ENCODE peak calls at places on chromosomes 13 and 19, in five cellular contexts. One of them, this sample, is unnamed. For H3K4me1, the result is how much of the 10 kb centered on the place peaks cover.

GRCh38 chr19:27776020-27776419 is 1436.9 kb downstream of the UQCRFS1 start:
- DNase-seq in psoas muscle: no peak
- DNase-seq in heart right ventricle: no peak
- DNase-seq in cardiac muscle cell: no peak
- DNase-seq in GM23338: peak
- DNase-seq in this sample: no peak

GRCh38 chr19:30236006-30236405 is 136.2 kb upstream of the ZNF536 start:
- DNase-seq in psoas muscle: no peak
- DNase-seq in heart right ventricle: no peak
- DNase-seq in cardiac muscle cell: peak
- DNase-seq in GM23338: peak
- DNase-seq in this sample: no peak

GRCh38 chr19:46631481-46631880 is 4.5 kb downstream of the GNG8 start:
- DNase-seq in psoas muscle: peak
- DNase-seq in heart right ventricle: peak
- DNase-seq in cardiac muscle cell: no peak
- DNase-seq in GM23338: peak
- DNase-seq in this sample: peak

GRCh38 chr19:48950159-48950558 is 4.5 kb upstream of the BAX start:
- DNase-seq in psoas muscle: no peak
- DNase-seq in heart right ventricle: no peak
- DNase-seq in cardiac muscle cell: no peak
- DNase-seq in GM23338: no peak
- DNase-seq in this sample: no peak

GRCh38 chr19:53977429-53977990 is 13.9 kb upstream of the CACNG6 start:
- DNase-seq in psoas muscle: peak
- DNase-seq in heart right ventricle: peak
- DNase-seq in cardiac muscle cell: peak
- DNase-seq in GM23338: peak
- DNase-seq in this sample: peak

GRCh38 chr19:11587302-11587972 is 9.8 kb upstream of the ZNF627 start:
- DNase-seq in psoas muscle: peak
- DNase-seq in heart right ventricle: peak
- DNase-seq in cardiac muscle cell: peak
- DNase-seq in GM23338: peak
- DNase-seq in this sample: peak

GRCh38 chr13:107685876-107686275 is 529.5 kb downstream of the LIG4 start:
- DNase-seq in psoas muscle: no peak
- DNase-seq in heart right ventricle: no peak
- DNase-seq in cardiac muscle cell: no peak
- DNase-seq in GM23338: no peak
- DNase-seq in this sample: no peak

GRCh38 chr13:35144496-35144895 is 202.4 kb downstream of the NBEA start:
- DNase-seq in psoas muscle: no peak
- DNase-seq in heart right ventricle: no peak
- DNase-seq in cardiac muscle cell: no peak
- DNase-seq in GM23338: no peak
- DNase-seq in this sample: no peak

GRCh38 chr19:40245506-40246128 is 19.1 kb upstream of the CCNP start:
- DNase-seq in psoas muscle: no peak
- DNase-seq in heart right ventricle: no peak
- DNase-seq in cardiac muscle cell: no peak
- DNase-seq in GM23338: no peak
- DNase-seq in this sample: no peak

GRCh38 chr19:30062331-30063183 is 120.5 kb downstream of the URI1 start:
- DNase-seq in psoas muscle: no peak
- DNase-seq in heart right ventricle: no peak
- DNase-seq in cardiac muscle cell: no peak
- DNase-seq in GM23338: no peak
- DNase-seq in this sample: no peak

GRCh38 chr13:86185107-86185506 is 385.9 kb upstream of the SLITRK6 start:
- DNase-seq in psoas muscle: no peak
- DNase-seq in heart right ventricle: no peak
- DNase-seq in cardiac muscle cell: no peak
- DNase-seq in GM23338: no peak
- DNase-seq in this sample: no peak

GRCh38 chr13:79126706-79127105 is 279.3 kb downstream of the RBM26 start:
- DNase-seq in psoas muscle: no peak
- DNase-seq in heart right ventricle: no peak
- DNase-seq in cardiac muscle cell: no peak
- DNase-seq in GM23338: no peak
- DNase-seq in this sample: no peak

GRCh38 chr19:35079826-35080225 is 35.8 kb upstream of the FXYD3 start:
- DNase-seq in psoas muscle: no peak
- DNase-seq in heart right ventricle: no peak
- DNase-seq in cardiac muscle cell: no peak
- DNase-seq in GM23338: no peak
- DNase-seq in this sample: no peak

GRCh38 chr13:112638157-112638750 is 50.3 kb upstream of the TUBGCP3 start:
- DNase-seq in psoas muscle: no peak
- DNase-seq in heart right ventricle: no peak
- DNase-seq in cardiac muscle cell: no peak
- DNase-seq in GM23338: no peak
- DNase-seq in this sample: peak

GRCh38 chr19:5679289-5680082 is 830 bp downstream of the MICOS13 start:
- DNase-seq in psoas muscle: no peak
- DNase-seq in heart right ventricle: peak
- DNase-seq in cardiac muscle cell: no peak
- DNase-seq in GM23338: no peak
- DNase-seq in this sample: no peak

GRCh38 chr19:47035127-47035494 is 13.3 kb downstream of the TMEM160 start:
- DNase-seq in psoas muscle: no peak
- DNase-seq in heart right ventricle: no peak
- DNase-seq in cardiac muscle cell: no peak
- DNase-seq in GM23338: peak
- DNase-seq in this sample: no peak

GRCh38 chr19:51824603-51825002 is 29.6 kb downstream of the FPR3 start:
- DNase-seq in psoas muscle: no peak
- DNase-seq in heart right ventricle: no peak
- DNase-seq in cardiac muscle cell: no peak
- DNase-seq in GM23338: no peak
- DNase-seq in this sample: no peak

GRCh38 chr19:11581740-11582139 is 4.3 kb upstream of the ACP5 start:
- DNase-seq in psoas muscle: no peak
- DNase-seq in heart right ventricle: no peak
- DNase-seq in cardiac muscle cell: no peak
- DNase-seq in GM23338: no peak
- DNase-seq in this sample: no peak

GRCh38 chr19:46975918-46976782 is 43.5 kb upstream of the NPAS1 start:
- DNase-seq in psoas muscle: peak
- DNase-seq in heart right ventricle: peak
- DNase-seq in cardiac muscle cell: peak
- DNase-seq in GM23338: peak
- DNase-seq in this sample: peak

GRCh38 chr19:41785653-41786052 is 10.7 kb upstream of the CEACAM3 start:
- DNase-seq in psoas muscle: no peak
- DNase-seq in heart right ventricle: peak
- DNase-seq in cardiac muscle cell: peak
- DNase-seq in GM23338: peak
- DNase-seq in this sample: peak

GRCh38 chr13:99725644-99726043 is 224.4 kb downstream of the TM9SF2 start:
- DNase-seq in psoas muscle: no peak
- DNase-seq in heart right ventricle: no peak
- DNase-seq in cardiac muscle cell: no peak
- DNase-seq in GM23338: no peak
- DNase-seq in this sample: no peak
- TF ChIP-seq CTCF in psoas muscle: no peak
- TF ChIP-seq CTCF in heart right ventricle: no peak
- TF ChIP-seq CTCF in cardiac muscle cell: no peak
- TF ChIP-seq CTCF in GM23338: no peak
- TF ChIP-seq CTCF in this sample: no peak

GRCh38 chr19:2449019-2449418 is 7.7 kb downstream of the LMNB2 start:
- DNase-seq in psoas muscle: no peak
- DNase-seq in heart right ventricle: no peak
- DNase-seq in cardiac muscle cell: no peak
- DNase-seq in GM23338: no peak
- DNase-seq in this sample: no peak
- H3K4me1 ChIP-seq in psoas muscle: under half
- H3K4me1 ChIP-seq in heart right ventricle: under half
- H3K4me1 ChIP-seq in cardiac muscle cell: under half
- H3K4me1 ChIP-seq in GM23338: under half
- H3K4me1 ChIP-seq in this sample: under half

GRCh38 chr19:33802001-33802400 is 5.3 kb downstream of the KCTD15 start:
- DNase-seq in psoas muscle: no peak
- DNase-seq in heart right ventricle: no peak
- DNase-seq in cardiac muscle cell: no peak
- DNase-seq in GM23338: no peak
- DNase-seq in this sample: no peak
- H3K27ac ChIP-seq in psoas muscle: no peak
- H3K27ac ChIP-seq in heart right ventricle: no peak
- H3K27ac ChIP-seq in cardiac muscle cell: no peak
- H3K27ac ChIP-seq in GM23338: no peak
- H3K27ac ChIP-seq in this sample: no peak

GRCh38 chr13:113722921-113723320 is 36.1 kb upstream of the TMEM255B start:
- DNase-seq in psoas muscle: no peak
- DNase-seq in heart right ventricle: no peak
- DNase-seq in cardiac muscle cell: peak
- DNase-seq in GM23338: no peak
- DNase-seq in this sample: no peak

GRCh38 chr13:113723400-113724015 is 35.5 kb upstream of the TMEM255B start:
- DNase-seq in psoas muscle: no peak
- DNase-seq in heart right ventricle: no peak
- DNase-seq in cardiac muscle cell: no peak
- DNase-seq in GM23338: no peak
- DNase-seq in this sample: no peak

GRCh38 chr13:113726961-113727411 is 32.0 kb upstream of the TMEM255B start:
- DNase-seq in psoas muscle: peak
- DNase-seq in heart right ventricle: no peak
- DNase-seq in cardiac muscle cell: no peak
- DNase-seq in GM23338: no peak
- DNase-seq in this sample: no peak

GRCh38 chr13:113724016-113724758 is 34.8 kb upstream of the TMEM255B start:
- DNase-seq in psoas muscle: no peak
- DNase-seq in heart right ventricle: no peak
- DNase-seq in cardiac muscle cell: no peak
- DNase-seq in GM23338: no peak
- DNase-seq in this sample: no peak

DNA sequence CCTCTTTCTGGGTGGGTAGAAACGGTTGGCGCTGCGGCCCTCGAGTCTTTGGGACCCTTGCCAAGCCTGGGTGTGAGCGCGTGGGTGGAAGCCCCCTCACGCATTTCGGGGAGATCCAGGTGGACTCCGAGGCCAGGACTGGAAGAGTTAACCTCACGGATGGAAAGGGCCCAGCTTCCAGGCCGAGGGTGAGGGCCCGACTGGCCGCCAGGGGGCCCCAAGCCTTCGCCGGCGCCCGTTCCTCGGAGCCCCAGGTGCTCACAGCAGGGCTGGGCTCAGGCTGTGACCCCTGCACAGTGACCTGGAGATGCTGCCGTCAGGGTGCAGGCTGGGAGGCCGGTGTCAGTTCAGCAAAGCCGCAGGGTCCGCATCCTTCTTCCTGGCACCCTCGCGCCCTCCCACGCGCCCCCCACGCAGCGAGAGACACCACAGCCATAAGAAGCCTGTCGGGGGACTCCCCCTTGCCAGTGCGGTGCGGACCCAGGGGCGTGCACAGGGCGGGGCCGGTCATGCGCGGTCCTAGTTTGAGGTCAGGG is 34.2 kb upstream of the TMEM255B start:
- DNase-seq in psoas muscle: peak
- DNase-seq in heart right ventricle: peak
- DNase-seq in cardiac muscle cell: peak
- DNase-seq in GM23338: peak
- DNase-seq in this sample: peak
- TF ChIP-seq CTCF in psoas muscle: peak
- TF ChIP-seq CTCF in heart right ventricle: peak
- TF ChIP-seq CTCF in cardiac muscle cell: peak
- TF ChIP-seq CTCF in GM23338: peak
- TF ChIP-seq CTCF in this sample: peak

DNA sequence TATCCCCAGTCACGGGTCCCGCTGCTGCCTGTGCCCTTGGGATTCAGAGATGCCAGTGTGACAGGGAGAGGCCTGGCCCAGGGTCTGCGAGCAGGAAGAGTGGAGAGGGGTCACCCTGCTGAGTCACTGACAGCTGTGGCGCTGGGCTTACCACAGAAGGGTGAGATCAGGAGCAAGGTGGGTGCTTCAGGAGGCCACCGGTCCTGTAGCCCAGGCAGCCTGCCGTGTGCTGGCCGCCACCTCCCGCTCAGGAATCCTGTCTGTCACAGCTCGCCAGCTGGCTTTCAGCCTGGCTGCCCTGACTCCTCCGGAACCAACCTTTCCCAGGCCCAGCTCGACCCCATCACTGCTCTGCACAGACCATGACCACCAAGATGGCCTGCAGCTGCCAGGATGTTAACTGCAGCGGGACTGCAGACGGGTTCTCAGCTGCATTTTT is 25.3 kb downstream of the NAXD start:
- DNase-seq in psoas muscle: no peak
- DNase-seq in heart right ventricle: peak
- DNase-seq in cardiac muscle cell: no peak
- DNase-seq in GM23338: no peak
- DNase-seq in this sample: no peak
- H3K4me1 ChIP-seq in psoas muscle: under half
- H3K4me1 ChIP-seq in heart right ventricle: under half
- H3K4me1 ChIP-seq in cardiac muscle cell: under half
- H3K4me1 ChIP-seq in GM23338: under half
- H3K4me1 ChIP-seq in this sample: under half

This sample was measured in uterus.